ENCODE peak calls at places on chromosomes 4 and X, in five cellular contexts. Q, M, L, X and Z are unnamed samples.

GRCh38 chr4:140861359-140862181 is 105.4 kb upstream of the TBC1D9 start:
- DNase-seq in Q (peak), X (peak), M (peak), L (peak), Z (peak)

GRCh38 chr4:118367872-118368271 is 15.1 kb upstream of the PRSS12 start:
- DNase-seq in L (no peak), Q (no peak), M (no peak), X (no peak), Z (no peak)

GRCh38 chr4:40576651-40577480 is 52.8 kb downstream of the RBM47 start:
- DNase-seq in Q (peak), L (peak), X (peak), M (peak), Z (peak)

GRCh38 chrX:3129256-3129655 is 88.0 kb downstream of the ARSF start:
- DNase-seq in X (no peak), M (no peak), L (no peak), Q (no peak), Z (no peak)

GRCh38 chr4:48262926-48263325 is 6.7 kb downstream of the TEC start:
- DNase-seq in Q (no peak), L (no peak), X (peak), M (no peak), Z (no peak)

GRCh38 chr4:145012841-145013240 is 85.2 kb downstream of the ANAPC10 start:
- DNase-seq in Q (no peak), L (no peak), M (no peak), X (peak), Z (no peak)

GRCh38 chr4:2193321-2193720 is 48.6 kb downstream of the HAUS3 start:
- DNase-seq in M (no peak), X (no peak), L (no peak), Q (no peak), Z (no peak)

GRCh38 chr4:134132086-134132783 is 69.4 kb downstream of the PABPC4L start:
- DNase-seq in L (no peak), X (no peak), Q (no peak), M (no peak), Z (no peak)

GRCh38 chr4:155784637-155785036 is 25.8 kb downstream of the GUCY1B1 start:
- DNase-seq in X (no peak), L (no peak), Q (no peak), M (no peak), Z (no peak)

GRCh38 chr4:96347582-96347981 is 507.7 kb downstream of the PDHA2 start:
- DNase-seq in Q (no peak), M (no peak), X (peak), L (no peak), Z (no peak)

GRCh38 chrX:112368371-112368770 is 285.8 kb upstream of the TRPC5 start:
- DNase-seq in M (no peak), X (no peak), Q (no peak), L (peak), Z (no peak)
- TF ChIP-seq CTCF in M (no peak), X (peak), Q (no peak), L (peak), Z (no peak)

GRCh38 chrX:11541510-11541909 is 124.2 kb downstream of the ARHGAP6 start:
- DNase-seq in M (no peak), L (no peak), Q (no peak), X (no peak), Z (no peak)

GRCh38 chrX:11537141-11537540 is 128.6 kb downstream of the ARHGAP6 start:
- DNase-seq in X (no peak), Q (no peak), M (no peak), L (no peak), Z (no peak)

GRCh38 chrX:11543249-11543648 is 122.5 kb downstream of the ARHGAP6 start:
- DNase-seq in L (no peak), X (no peak), M (no peak), Q (no peak), Z (no peak)

GRCh38 chrX:11535156-11535919 is 130.4 kb downstream of the ARHGAP6 start:
- DNase-seq in M (no peak), X (no peak), L (no peak), Q (no peak), Z (no peak)

GRCh38 chrX:11540532-11541377 is 125.0 kb downstream of the ARHGAP6 start:
- DNase-seq in L (no peak), X (no peak), Q (no peak), M (no peak), Z (no peak)
- TF ChIP-seq CTCF in L (no peak), X (no peak), Q (no peak), M (no peak), Z (peak)

GRCh38 chr4:107669068-107669467 is 51.0 kb downstream of the PAPSS1 start:
- DNase-seq in L (no peak), M (no peak), Q (no peak), X (no peak), Z (no peak)

GRCh38 chr4:107666134-107666533 is 53.9 kb downstream of the PAPSS1 start:
- DNase-seq in X (peak), M (no peak), Q (no peak), L (no peak), Z (no peak)

GRCh38 chr4:107665001-107665400 is 55.0 kb downstream of the PAPSS1 start:
- DNase-seq in M (no peak), X (peak), Q (no peak), L (no peak), Z (no peak)
- TF ChIP-seq CTCF in M (no peak), X (no peak), Q (no peak), L (no peak), Z (no peak)

GRCh38 chr4:162131256-162131655 is 32.5 kb downstream of the FSTL5 start:
- DNase-seq in Q (no peak), X (no peak), M (no peak), L (no peak), Z (no peak)
- TF ChIP-seq CTCF in Q (no peak), X (peak), M (no peak), L (peak), Z (no peak)

GRCh38 chr4:82555279-82555678 is 6.5 kb downstream of the TMEM150C start:
- DNase-seq in L (no peak), M (no peak), Q (no peak), X (no peak), Z (no peak)
- TF ChIP-seq CTCF in L (no peak), M (no peak), Q (no peak), X (no peak), Z (no peak)

DNA sequence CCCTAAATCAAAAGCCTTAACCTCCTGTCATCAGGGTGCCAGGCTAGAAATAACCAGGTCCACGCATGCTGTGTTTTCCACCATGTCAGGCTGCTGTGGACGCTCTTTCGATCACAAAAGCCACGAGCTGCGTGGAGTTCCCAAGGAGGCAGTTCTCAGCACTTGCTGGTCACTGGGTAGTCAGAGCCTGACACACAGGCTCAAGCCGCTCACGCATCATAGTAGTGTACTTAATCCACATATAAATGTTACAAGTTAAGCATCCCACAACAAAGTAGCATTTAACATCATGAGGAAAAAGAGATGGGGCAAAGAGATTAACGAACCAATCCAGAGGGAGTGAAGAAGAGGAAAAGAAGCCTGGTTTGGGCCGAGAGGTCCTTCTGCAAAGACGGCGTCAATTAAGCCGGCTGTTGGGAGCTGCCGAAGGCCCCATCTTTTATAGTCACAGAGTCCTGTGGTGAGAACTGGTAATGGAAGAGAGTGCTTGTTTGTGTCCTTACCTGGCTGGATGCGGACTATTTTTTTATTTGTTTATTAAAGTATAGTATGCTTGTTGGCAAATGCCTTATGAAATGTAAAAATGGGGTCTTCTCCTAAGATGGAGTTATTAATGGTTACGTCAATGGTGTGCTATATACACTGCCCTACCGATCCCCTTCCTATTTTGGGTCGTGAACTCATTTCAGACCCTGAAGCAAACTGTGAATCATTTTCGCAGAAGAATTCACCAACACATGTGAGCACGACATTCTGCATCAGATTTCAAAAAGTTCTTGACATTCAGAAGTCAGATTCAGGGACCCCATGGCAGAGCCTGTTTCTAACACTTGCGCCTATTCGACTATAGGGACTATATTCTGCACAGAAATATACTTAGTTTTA is 675 bp downstream of the PRIMPOL start:
- DNase-seq in X (peak), M (peak), L (peak), Q (no peak), Z (no peak)
- TF ChIP-seq CTCF in X (no peak), M (no peak), L (no peak), Q (no peak), Z (no peak)